ENCODE peak calls at places on chromosomes 13 and 19, in seven cellular contexts. P is MCF 10A, M is breast epithelium, Z is glutamatergic neuron, N is AG08395, K is NCI-H187 treated with DMSO at 0.1 percent for 48 hours, T is EH. Y is an unnamed sample.
A peak's percentile ranks its signal among the peaks of the same experiment; 100 is the strongest.

GRCh38 chr13:32264407-32264806 is 50.8 kb downstream of the ZAR1L start:
- DNase-seq in P (peak; percentile 85), M (no peak), Z (no peak), N (no peak), K (no peak), T (peak; percentile 55), Y (peak; percentile 71)

GRCh38 chr13:55155046-55155445 is 1985.7 kb upstream of the PRR20A start:
- DNase-seq in P (peak; percentile 2), M (no peak), Z (no peak), N (no peak), K (no peak), T (no peak), Y (no peak)

GRCh38 chr19:1647664-1648155 is 4.7 kb downstream of the TCF3 start:
- DNase-seq in P (no peak), M (no peak), Z (no peak), N (no peak), K (no peak), T (no peak), Y (no peak)

GRCh38 chr19:29285187-29285687 is 72.3 kb upstream of the UQCRFS1 start:
- DNase-seq in P (no peak), M (no peak), Z (no peak), N (no peak), K (no peak), T (no peak), Y (no peak)

GRCh38 chr13:49310251-49310650 is 62.5 kb downstream of the CDADC1 start:
- DNase-seq in P (no peak), M (no peak), Z (no peak), N (no peak), K (no peak), T (no peak), Y (no peak)

GRCh38 chr19:46606019-46606418 is 4.9 kb downstream of the CALM3 start:
- DNase-seq in P (no peak), M (peak; percentile 46), Z (no peak), N (no peak), K (no peak), T (no peak), Y (no peak)

GRCh38 chr13:83884141-83884540 is 1.9 kb upstream of the SLITRK1 start:
- DNase-seq in P (no peak), M (no peak), Z (no peak), N (no peak), K (no peak), T (peak; percentile 28), Y (no peak)

GRCh38 chr19:31331536-31331935 is 17.7 kb downstream of the TSHZ3 start:
- DNase-seq in P (no peak), M (no peak), Z (peak; percentile 37), N (no peak), K (no peak), T (no peak), Y (no peak)

Y was measured in amniotic epithelial cell.